ENCODE peak calls at places on chromosome 22, in eight cellular contexts. W is osteocyte, Y is H4, R is left ventricle myocardium inferior, N is posterior cingulate gyrus, E is ELF-1, U is fibroblast of pulmonary artery, Q is CMK. V is an unnamed sample.

GRCh38 chr22:43126506-43127165 is 16.1 kb downstream of the BIK start:
- DNase-seq in W (no peak), Y (peak; percentile 44), R (no peak), N (no peak), E (peak; percentile 46), U (peak; percentile 78), Q (no peak), V (no peak)

GRCh38 chr22:46446799-46447198 is 90.6 kb downstream of the CELSR1 start:
- DNase-seq in W (no peak), Y (no peak), R (no peak), N (no peak), E (no peak), U (peak; percentile 5), Q (no peak), V (no peak)

GRCh38 chr22:48943567-48944432 is 883.9 kb downstream of the BRD1 start:
- DNase-seq in W (peak; percentile 60), Y (no peak), R (no peak), N (peak; percentile 53), E (peak; percentile 72), U (no peak), Q (no peak), V (no peak)

GRCh38 chr22:24942301-24942700 is 4.2 kb downstream of the LHFPL7 start:
- DNase-seq in W (no peak), Y (no peak), R (no peak), N (no peak), E (no peak), U (no peak), Q (no peak), V (no peak)

GRCh38 chr22:21832291-21833290 is 34.9 kb downstream of the MAPK1 start:
- DNase-seq in W (no peak), Y (no peak), R (no peak), N (no peak), E (peak; percentile 26), U (peak; percentile 22), Q (no peak), V (no peak)

GRCh38 chr22:43827336-43827735 is 15.2 kb upstream of the EFCAB6 start:
- DNase-seq in W (no peak), Y (no peak), R (no peak), N (no peak), E (no peak), U (no peak), Q (no peak), V (no peak)

GRCh38 chr22:44583076-44583760 is 85.2 kb upstream of the RTL6 start:
- DNase-seq in W (no peak), Y (no peak), R (peak; percentile 9), N (no peak), E (no peak), U (peak; percentile 41), Q (no peak), V (no peak)

GRCh38 chr22:31020334-31020733 is 51.3 kb downstream of the TUG1 start:
- DNase-seq in W (no peak), Y (no peak), R (no peak), N (no peak), E (peak; percentile 95), U (no peak), Q (no peak), V (no peak)

GRCh38 chr22:49301398-49302149 is 526.1 kb downstream of the BRD1 start:
- DNase-seq in W (peak; percentile 83), Y (no peak), R (no peak), N (no peak), E (no peak), U (no peak), Q (no peak), V (no peak)

V was measured in amygdala.